ENCODE peak calls at places on chromosomes 7 and 10, in five cellular contexts. R is heart right ventricle, L is fibroblast of the aortic adventitia, H is amniotic stem cell, A is progenitor cell of endocrine pancreas. S is an unnamed sample.

GRCh38 chr7:16590424-16590823 is 55.1 kb downstream of the ANKMY2 start:
- DNase-seq in H (no peak), A (no peak), L (no peak), R (no peak), S (no peak)

GRCh38 chr10:35079763-35080162 is 10.4 kb downstream of the CUL2 start:
- DNase-seq in L (peak), H (peak), R (no peak), A (no peak), S (no peak)

GRCh38 chr10:119301397-119301796 is 94.0 kb downstream of the GRK5 start:
- DNase-seq in R (no peak), L (no peak), A (no peak), H (no peak), S (no peak)

GRCh38 chr10:132301371-132302330 is 6.1 kb downstream of the STK32C start:
- DNase-seq in R (no peak), H (no peak), L (no peak), A (no peak), S (no peak)

GRCh38 chr10:62047960-62048383 is 146.5 kb downstream of the ARID5B start:
- DNase-seq in R (no peak), H (no peak), A (no peak), L (no peak), S (no peak)

GRCh38 chr7:155738652-155739537 is 73.4 kb downstream of the SHH start:
- DNase-seq in R (peak), A (peak), H (peak), L (peak), S (peak)

GRCh38 chr7:102253973-102254370 is 32.7 kb upstream of the SH2B2 start:
- DNase-seq in H (no peak), A (no peak), L (no peak), R (no peak), S (no peak)

GRCh38 chr10:77311186-77311585 is 326.4 kb downstream of the KCNMA1 start:
- DNase-seq in A (no peak), H (no peak), L (no peak), R (no peak), S (no peak)

GRCh38 chr10:49365275-49365674 is 30.6 kb downstream of the DRGX start:
- DNase-seq in A (no peak), L (no peak), H (no peak), R (no peak), S (no peak)

GRCh38 chr7:82164813-82165212 is 278.8 kb downstream of the CACNA2D1 start:
- DNase-seq in H (peak), R (no peak), A (no peak), L (peak), S (peak)

GRCh38 chr10:120451968-120452367 is 5.1 kb upstream of the PLPP4 start:
- DNase-seq in A (no peak), H (no peak), L (no peak), R (no peak), S (no peak)

GRCh38 chr10:81920213-81920829 is 45.3 kb downstream of the NRG3 start:
- DNase-seq in L (no peak), H (no peak), A (no peak), R (no peak), S (no peak)

GRCh38 chr7:117186631-117187030 is 136.2 kb downstream of the WNT2 start:
- DNase-seq in L (peak), A (no peak), R (no peak), H (no peak), S (no peak)

S was measured in astrocyte of the cerebellum.